ENCODE peak calls at places on chromosomes 5 and 9, in eight cellular contexts. P, J, U, F, H, T, Y and O are unnamed samples.
A peak's percentile ranks its signal among the peaks of the same experiment; 100 is the strongest.

GRCh38 chr9:38700695-38701094 is 19.2 kb downstream of the FAM240B start:
- DNase-seq in J (no peak), Y (no peak), F (no peak), U (peak; percentile 43), P (no peak), H (no peak), T (no peak), O (no peak)

GRCh38 chr5:143629871-143630658 is 181.9 kb upstream of the HMHB1 start:
- DNase-seq in J (peak; percentile 40), H (no peak), F (no peak), U (peak; percentile 41), P (no peak), Y (no peak), T (no peak), O (no peak)

GRCh38 chr9:137217276-137218211 is 4.5 kb downstream of the RNF208 start:
- DNase-seq in T (peak; percentile 90), H (peak; percentile 93), Y (peak; percentile 85), P (no peak), U (peak; percentile 24), J (peak; percentile 63), F (peak; percentile 95), O (peak; percentile 60)

GRCh38 chr9:90162819-90163218 is 479.8 kb downstream of the DIRAS2 start:
- DNase-seq in U (no peak), F (no peak), H (peak; percentile 43), P (no peak), J (no peak), Y (no peak), T (no peak), O (no peak)

GRCh38 chr5:153985498-153985897 is 53.2 kb downstream of the FAM114A2 start:
- DNase-seq in P (no peak), F (no peak), Y (no peak), T (no peak), J (no peak), H (no peak), U (no peak), O (no peak)

GRCh38 chr9:136517950-136518349 is 27.9 kb downstream of the NOTCH1 start:
- DNase-seq in T (no peak), J (no peak), P (no peak), Y (no peak), F (no peak), U (no peak), H (no peak), O (no peak)

GRCh38 chr5:159855476-159856157 is 60.7 kb upstream of the ADRA1B start:
- DNase-seq in P (no peak), T (no peak), J (no peak), H (no peak), Y (no peak), U (no peak), F (no peak), O (no peak)

GRCh38 chr5:119355244-119355635 is 579 bp upstream of the TNFAIP8 start:
- DNase-seq in J (no peak), H (no peak), Y (peak; percentile 55), P (peak; percentile 52), U (no peak), T (peak; percentile 46), F (peak; percentile 58), O (no peak)

GRCh38 chr9:93210324-93210973 is 26.5 kb downstream of the WNK2 start:
- DNase-seq in J (no peak), H (no peak), P (no peak), T (peak; percentile 44), F (no peak), Y (peak; percentile 26), U (no peak), O (no peak)

GRCh38 chr5:57538341-57538955 is 55.8 kb upstream of the ACTBL2 start:
- DNase-seq in T (no peak), Y (no peak), F (no peak), P (no peak), U (peak; percentile 90), J (peak; percentile 14), H (no peak), O (no peak)

GRCh38 chr9:95516736-95517558 is at the start of gene PTCH1:
- DNase-seq in T (peak; percentile 91), H (peak; percentile 67), Y (peak; percentile 58), P (peak; percentile 54), U (peak; percentile 72), F (peak; percentile 60), J (peak; percentile 71), O (no peak)

GRCh38 chr9:751137-752051 is 90.1 kb upstream of the DMRT1 start:
- DNase-seq in Y (no peak), J (no peak), U (peak; percentile 75), F (no peak), H (peak; percentile 30), T (no peak), P (no peak), O (peak; percentile 51)

GRCh38 chr9:93893899-93894690 is 61.1 kb downstream of the BARX1 start:
- DNase-seq in U (no peak), Y (peak; percentile 28), H (peak; percentile 49), F (peak; percentile 67), P (no peak), J (no peak), T (peak; percentile 72), O (peak; percentile 48)

GRCh38 chr9:75964431-75964830 is 74.0 kb downstream of the PCSK5 start:
- DNase-seq in P (no peak), F (no peak), H (no peak), T (no peak), J (no peak), Y (no peak), U (no peak), O (no peak)

GRCh38 chr5:133341915-133342710 is 270.2 kb downstream of the FSTL4 start:
- DNase-seq in F (no peak), Y (no peak), P (no peak), H (no peak), U (no peak), J (no peak), T (no peak), O (no peak)

GRCh38 chr5:43352131-43352530 is 38.9 kb upstream of the HMGCS1 start:
- DNase-seq in P (no peak), F (no peak), J (no peak), Y (no peak), T (no peak), H (no peak), U (no peak), O (no peak)

GRCh38 chr5:8349855-8350254 is 480.9 kb downstream of the MTRR start:
- DNase-seq in H (no peak), U (no peak), J (no peak), Y (no peak), P (no peak), T (no peak), F (no peak), O (no peak)

GRCh38 chr9:4344946-4345345 is 45.1 kb upstream of the GLIS3 start:
- DNase-seq in H (no peak), F (no peak), P (peak; percentile 41), T (peak; percentile 49), U (no peak), J (no peak), Y (no peak), O (no peak)

GRCh38 chr5:9544502-9545300 is 1.2 kb downstream of the SEMA5A start:
- DNase-seq in P (no peak), U (peak; percentile 87), Y (peak; percentile 81), J (peak; percentile 86), H (peak; percentile 89), F (peak; percentile 82), T (peak; percentile 92), O (peak; percentile 65)

GRCh38 chr5:95715799-95716461 is 15.2 kb upstream of the RHOBTB3 start:
- DNase-seq in F (no peak), J (peak; percentile 65), H (no peak), T (no peak), U (peak; percentile 83), Y (no peak), P (no peak), O (no peak)

GRCh38 chr5:95711501-95712346 is 19.4 kb upstream of the RHOBTB3 start:
- DNase-seq in H (no peak), T (no peak), P (no peak), Y (no peak), U (no peak), F (no peak), J (no peak), O (no peak)

GRCh38 chr5:95717439-95717838 is 13.7 kb upstream of the RHOBTB3 start:
- DNase-seq in T (no peak), P (no peak), H (no peak), U (no peak), J (no peak), Y (no peak), F (no peak), O (no peak)

GRCh38 chr5:95712347-95712958 is 18.7 kb upstream of the RHOBTB3 start:
- DNase-seq in H (no peak), F (no peak), J (peak; percentile 91), Y (no peak), T (peak; percentile 82), U (peak; percentile 62), P (no peak), O (no peak)

DNA sequence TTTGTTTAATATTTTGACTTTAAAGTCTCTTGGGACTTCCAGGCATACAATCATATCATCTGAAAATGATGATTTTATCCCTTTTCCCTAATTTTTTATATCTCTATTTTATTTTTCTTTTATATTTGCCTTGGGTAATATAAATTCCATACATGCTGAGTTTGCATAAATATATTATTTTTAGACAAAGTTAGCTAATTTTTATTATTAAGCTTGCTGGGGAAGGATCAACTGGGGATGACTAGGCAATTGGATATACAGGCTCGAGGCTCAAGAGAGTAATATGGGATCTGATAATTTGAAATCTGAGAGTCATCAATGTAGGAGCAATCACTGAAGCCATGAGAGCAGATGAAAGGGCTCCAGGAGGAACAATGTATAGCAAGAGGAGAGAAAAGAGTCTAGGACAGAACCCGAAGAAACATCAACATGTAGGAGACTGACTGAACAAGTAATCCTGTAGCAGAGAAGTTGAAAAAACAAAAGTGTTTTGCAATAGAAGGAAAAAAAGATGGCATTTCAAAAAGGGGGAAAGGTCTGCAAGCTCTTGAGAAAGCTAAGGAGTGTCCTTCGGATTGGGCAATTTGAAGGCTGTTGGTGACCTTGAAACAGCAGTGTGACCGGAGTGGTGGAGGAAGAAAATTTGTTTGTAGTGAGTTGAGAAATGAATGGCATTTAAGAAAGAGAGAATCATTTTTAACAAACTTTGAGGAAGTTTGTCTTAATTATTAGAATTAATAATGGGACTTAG is 17.0 kb upstream of the RHOBTB3 start:
- DNase-seq in F (no peak), P (no peak), H (no peak), J (peak; percentile 59), T (no peak), Y (no peak), U (peak; percentile 52), O (no peak)
- H3K4me1 ChIP-seq in F (peaks cover 10% of the 10 kb centered on the region), P (peaks cover 13% of the 10 kb centered on the region), H (peaks cover 26% of the 10 kb centered on the region), J (peaks cover 10% of the 10 kb centered on the region), T (peaks cover 20% of the 10 kb centered on the region), Y (no peaks in the 10 kb centered on the region), U (peaks cover 60% of the 10 kb centered on the region), O (no peaks in the 10 kb centered on the region)

GRCh38 chr5:6461793-6462650 is 13.4 kb downstream of the UBE2QL1 start:
- DNase-seq in P (no peak), F (no peak), H (no peak), U (no peak), Y (no peak), J (no peak), T (no peak), O (no peak)
- H3K4me1 ChIP-seq in P (no peaks in the 10 kb centered on the region), F (no peaks in the 10 kb centered on the region), H (no peaks in the 10 kb centered on the region), U (peaks cover 4% of the 10 kb centered on the region), Y (no peaks in the 10 kb centered on the region), J (no peaks in the 10 kb centered on the region), T (no peaks in the 10 kb centered on the region), O (no peaks in the 10 kb centered on the region)

GRCh38 chr5:62920856-62921255 is 342.2 kb downstream of the LRRC70 start:
- DNase-seq in H (no peak), J (no peak), Y (no peak), P (no peak), U (no peak), F (no peak), T (no peak), O (no peak)
- H3K4me1 ChIP-seq in H (no peaks in the 10 kb centered on the region), J (no peaks in the 10 kb centered on the region), Y (no peaks in the 10 kb centered on the region), P (no peaks in the 10 kb centered on the region), U (no peaks in the 10 kb centered on the region), F (no peaks in the 10 kb centered on the region), T (no peaks in the 10 kb centered on the region), O (no peaks in the 10 kb centered on the region)

GRCh38 chr9:70390922-70391321 is 23.5 kb downstream of the KLF9 start:
- DNase-seq in U (peak; percentile 65), T (no peak), F (no peak), H (no peak), Y (no peak), J (no peak), P (no peak), O (no peak)
- H3K4me1 ChIP-seq in U (peaks cover 5% of the 10 kb centered on the region), T (no peaks in the 10 kb centered on the region), F (peaks cover 98% of the 10 kb centered on the region), H (peaks cover 71% of the 10 kb centered on the region), Y (peaks cover 90% of the 10 kb centered on the region), J (peaks cover 2% of the 10 kb centered on the region), P (peaks cover 60% of the 10 kb centered on the region), O (peaks cover 40% of the 10 kb centered on the region)